ENCODE peak calls at places on chromosomes 6 and 20, in five cellular contexts. N is thoracic aorta, Z is IMR-90, J is mesendoderm, I is adrenal gland. D is an unnamed sample.

GRCh38 chr20:39588148-39588757 is 626.1 kb downstream of the DHX35 start:
- DNase-seq in N (no peak), Z (no peak), J (peak; percentile 39), I (no peak), D (peak; percentile 3)

GRCh38 chr6:105014448-105014847 is 57.5 kb downstream of the LIN28B start:
- DNase-seq in N (no peak), Z (no peak), J (no peak), I (no peak), D (no peak)

GRCh38 chr6:74870403-74870802 is 335.4 kb downstream of the COL12A1 start:
- DNase-seq in N (no peak), Z (no peak), J (peak; percentile 64), I (no peak), D (no peak)

GRCh38 chr6:145891126-145891525 is 73.0 kb downstream of the SHPRH start:
- DNase-seq in N (no peak), Z (peak; percentile 96), J (no peak), I (no peak), D (no peak)

GRCh38 chr6:81362246-81362645 is 390.2 kb downstream of the TENT5A start:
- DNase-seq in N (no peak), Z (peak; percentile 38), J (no peak), I (no peak), D (no peak)

GRCh38 chr6:69631552-69632346 is 165.1 kb downstream of the LMBRD1 start:
- DNase-seq in N (no peak), Z (no peak), J (no peak), I (no peak), D (no peak)

GRCh38 chr20:58811334-58811733 is 39.4 kb downstream of the GNAS-AS1 start:
- DNase-seq in N (no peak), Z (no peak), J (no peak), I (no peak), D (no peak)

GRCh38 chr6:27679308-27679967 is 206.5 kb upstream of the ZNF184 start:
- DNase-seq in N (no peak), Z (no peak), J (peak; percentile 61), I (no peak), D (no peak)

GRCh38 chr6:157325069-157325805 is 1.9 kb upstream of the TMEM242 start:
- DNase-seq in N (no peak), Z (peak; percentile 63), J (no peak), I (no peak), D (peak; percentile 56)

GRCh38 chr20:25220810-25221591 is 25.5 kb downstream of the ENTPD6 start:
- DNase-seq in N (no peak), Z (no peak), J (no peak), I (no peak), D (no peak)

GRCh38 chr20:31497838-31498540 is 16.3 kb upstream of the HM13 start:
- DNase-seq in N (no peak), Z (peak; percentile 49), J (peak; percentile 30), I (no peak), D (no peak)

GRCh38 chr20:57860576-57860975 is 150.8 kb upstream of the PMEPA1 start:
- DNase-seq in N (no peak), Z (no peak), J (no peak), I (no peak), D (no peak)

GRCh38 chr20:43699941-43700565 is 26.7 kb downstream of the GTSF1L start:
- DNase-seq in N (no peak), Z (no peak), J (no peak), I (no peak), D (no peak)

GRCh38 chr20:50548396-50548795 is 38.2 kb downstream of the PTPN1 start:
- DNase-seq in N (no peak), Z (no peak), J (no peak), I (no peak), D (peak; percentile 37)
- H3K4me1 ChIP-seq in N (peaks cover 39% of the 10 kb centered on the region), Z (peaks cover 15% of the 10 kb centered on the region), J (no peaks in the 10 kb centered on the region), I (peaks cover 43% of the 10 kb centered on the region), D (no peaks in the 10 kb centered on the region)

GRCh38 chr6:44217332-44218143 is 812 bp downstream of the MYMX start:
- DNase-seq in N (no peak), Z (peak; percentile 14), J (peak; percentile 35), I (peak; percentile 73), D (no peak)
- H3K4me1 ChIP-seq in N (peaks cover 54% of the 10 kb centered on the region), Z (peaks cover 7% of the 10 kb centered on the region), J (peaks cover 17% of the 10 kb centered on the region), I (peaks cover 49% of the 10 kb centered on the region), D (peaks cover 5% of the 10 kb centered on the region)

DNA sequence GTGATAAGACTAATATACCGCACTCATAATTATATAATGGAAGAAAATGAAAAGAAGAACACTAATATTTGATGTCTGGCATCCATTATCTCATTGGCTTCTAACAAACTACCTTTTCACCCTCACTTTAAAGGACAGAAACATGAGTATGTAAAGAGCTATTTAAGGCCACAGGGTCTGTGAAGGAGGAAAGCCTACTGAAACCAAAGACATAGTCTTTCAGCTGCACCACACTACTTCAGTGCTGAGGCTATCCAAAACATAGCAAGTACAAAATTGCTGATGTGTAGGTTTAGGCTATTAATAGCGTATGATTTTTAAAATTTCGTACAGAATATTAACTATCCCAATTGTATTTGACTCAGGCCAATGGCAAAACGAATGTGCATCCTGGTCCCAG is 38.2 kb upstream of the SLC2A12 start:
- DNase-seq in N (no peak), Z (no peak), J (no peak), I (no peak), D (no peak)
- H3K4me1 ChIP-seq in N (no peaks in the 10 kb centered on the region), Z (no peaks in the 10 kb centered on the region), J (no peaks in the 10 kb centered on the region), I (no peaks in the 10 kb centered on the region), D (no peaks in the 10 kb centered on the region)

GRCh38 chr6:165519316-165519715 is 143.7 kb downstream of the PDE10A start:
- DNase-seq in N (no peak), Z (peak; percentile 65), J (no peak), I (no peak), D (no peak)

GRCh38 chr6:165514621-165515020 is 148.4 kb downstream of the PDE10A start:
- DNase-seq in N (no peak), Z (no peak), J (no peak), I (no peak), D (no peak)

GRCh38 chr6:165511807-165512206 is 151.2 kb downstream of the PDE10A start:
- DNase-seq in N (no peak), Z (no peak), J (no peak), I (no peak), D (no peak)

GRCh38 chr6:165515963-165516624 is 146.9 kb downstream of the PDE10A start:
- DNase-seq in N (no peak), Z (peak; percentile 78), J (no peak), I (no peak), D (peak; percentile 16)
- H3K4me1 ChIP-seq in N (no peaks in the 10 kb centered on the region), Z (peaks cover 8% of the 10 kb centered on the region), J (no peaks in the 10 kb centered on the region), I (no peaks in the 10 kb centered on the region), D (no peaks in the 10 kb centered on the region)

DNA sequence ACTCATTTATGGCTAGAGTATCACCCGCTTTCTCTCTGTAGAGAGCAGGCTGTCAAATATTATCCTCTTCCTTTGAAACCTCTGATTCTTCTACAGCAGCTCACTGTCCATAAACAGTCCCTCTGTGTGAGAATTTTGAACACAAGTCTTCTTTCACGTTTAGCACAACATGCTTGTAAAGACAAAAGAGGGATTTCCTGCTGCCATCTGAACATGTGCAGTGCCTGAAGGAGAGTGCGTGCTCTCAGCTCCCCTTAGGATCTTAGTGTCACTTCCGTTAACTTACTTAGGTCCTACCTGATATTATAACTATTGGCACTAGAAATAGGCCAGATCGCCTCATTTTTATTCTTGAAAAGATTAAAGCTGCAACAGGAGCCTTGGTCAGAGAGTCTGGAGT is 50.9 kb downstream of the FNDC1 start:
- DNase-seq in N (no peak), Z (no peak), J (no peak), I (no peak), D (no peak)
- H3K4me1 ChIP-seq in N (peaks cover 8% of the 10 kb centered on the region), Z (no peaks in the 10 kb centered on the region), J (no peaks in the 10 kb centered on the region), I (no peaks in the 10 kb centered on the region), D (no peaks in the 10 kb centered on the region)

GRCh38 chr20:50151034-50151743 is 2.3 kb downstream of the PEDS1 start:
- DNase-seq in N (no peak), Z (no peak), J (peak; percentile 86), I (no peak), D (peak; percentile 85)
- H3K4me1 ChIP-seq in N (peaks cover 52% of the 10 kb centered on the region), Z (peaks cover 38% of the 10 kb centered on the region), J (peaks cover 19% of the 10 kb centered on the region), I (peaks cover 49% of the 10 kb centered on the region), D (no peaks in the 10 kb centered on the region)

DNA sequence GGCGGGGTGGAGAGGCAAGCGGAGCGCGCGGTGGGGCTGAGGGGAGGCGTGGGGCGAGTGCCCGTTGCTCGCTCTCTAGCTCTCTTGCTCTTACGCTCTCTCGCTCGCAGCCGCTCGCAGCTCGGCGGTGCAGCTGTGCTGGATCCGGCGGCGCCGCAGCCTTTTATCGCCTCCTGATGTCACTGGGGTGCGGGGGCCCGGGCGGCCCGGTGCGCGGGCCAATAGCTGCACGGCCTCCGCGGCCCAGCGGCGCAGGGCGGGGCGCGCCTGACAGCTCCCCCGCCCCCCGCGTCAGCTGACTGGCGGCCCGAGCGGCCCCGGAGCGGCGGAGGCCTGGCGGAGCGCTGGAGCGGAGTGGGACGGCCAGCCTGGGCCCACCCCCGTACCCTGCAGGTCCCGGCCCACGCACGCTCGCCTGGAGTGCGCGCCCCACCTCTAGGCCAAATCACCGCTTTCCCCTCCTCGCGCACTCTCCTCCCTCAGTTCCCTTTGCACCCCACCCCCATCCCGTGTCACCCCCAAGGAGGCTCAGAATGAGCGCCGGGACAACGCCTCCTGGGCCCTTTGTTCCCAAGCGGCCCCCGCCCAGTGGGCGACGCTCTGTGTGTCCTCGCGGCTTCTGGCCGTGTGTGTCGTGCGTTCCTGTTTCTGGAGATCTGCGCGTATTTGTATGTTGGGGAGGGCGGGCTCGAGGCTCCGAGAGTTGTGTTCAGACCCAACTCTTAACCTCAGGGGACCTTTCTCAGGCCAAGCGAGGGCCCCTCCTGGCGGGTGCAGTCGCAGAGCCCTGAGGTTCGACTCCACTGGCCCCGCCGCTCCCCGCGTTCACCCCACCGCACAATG is at the start of gene MAFB:
- DNase-seq in N (peak; percentile 73), Z (peak; percentile 71), J (peak; percentile 88), I (peak; percentile 98), D (peak; percentile 91)
- H3K4me1 ChIP-seq in N (peaks cover 25% of the 10 kb centered on the region), Z (peaks cover 7% of the 10 kb centered on the region), J (no peaks in the 10 kb centered on the region), I (peaks cover 14% of the 10 kb centered on the region), D (no peaks in the 10 kb centered on the region)

GRCh38 chr6:108995296-108995695 is 99.3 kb downstream of the SESN1 start:
- DNase-seq in N (no peak), Z (no peak), J (no peak), I (no peak), D (no peak)
- H3K4me1 ChIP-seq in N (peaks cover 6% of the 10 kb centered on the region), Z (no peaks in the 10 kb centered on the region), J (no peaks in the 10 kb centered on the region), I (peaks cover 12% of the 10 kb centered on the region), D (no peaks in the 10 kb centered on the region)

DNA sequence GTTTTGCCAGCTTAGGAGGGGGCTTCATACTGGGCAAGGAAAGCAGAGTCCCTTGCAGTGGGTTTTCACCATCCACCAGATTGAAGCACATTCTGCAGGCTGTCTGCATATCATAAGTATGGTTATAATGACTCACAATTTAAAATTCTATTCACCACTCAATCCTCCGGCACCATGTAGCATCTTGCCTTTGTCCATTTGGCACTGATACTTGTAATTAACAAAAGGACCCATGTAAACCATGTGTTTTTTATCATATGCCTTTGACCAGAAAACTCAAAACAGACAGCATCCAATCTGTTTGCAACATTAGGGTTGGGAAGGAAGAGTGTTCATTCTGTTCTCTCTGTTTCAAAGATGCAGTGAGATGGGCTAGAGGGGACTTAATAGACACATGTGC is 3.0 kb downstream of the CD83 start:
- DNase-seq in N (no peak), Z (no peak), J (no peak), I (no peak), D (no peak)
- H3K4me1 ChIP-seq in N (peaks cover 10% of the 10 kb centered on the region), Z (no peaks in the 10 kb centered on the region), J (no peaks in the 10 kb centered on the region), I (peaks cover 38% of the 10 kb centered on the region), D (no peaks in the 10 kb centered on the region)

D was measured in small intestine.